ENCODE peak calls at places on chromosomes 16 and 17, in six cellular contexts. O is mesenchymal stem cell, C is H9, Q is IMR-90, K is trophoblast cell, A is H1. F is an unnamed sample. For H3K79me1, the result is how much of the 10 kb centered on the place peaks cover.

GRCh38 chr17:58391302-58391984 is 25.9 kb downstream of the RNF43 start:
- DNase-seq in O (no peak), C (no peak), Q (no peak), K (no peak), A (no peak), F (no peak)

GRCh38 chr17:43661699-43662431 is at the start of gene MEOX1:
- DNase-seq in O (no peak), C (no peak), Q (peak), K (no peak), A (no peak), F (no peak)

GRCh38 chr16:11312718-11313492 is 31.8 kb upstream of the PRM1 start:
- DNase-seq in O (peak), C (peak), Q (peak), K (peak), A (no peak), F (no peak)

GRCh38 chr17:74780443-74781238 is 4.5 kb upstream of the NAT9 start:
- DNase-seq in O (peak), C (peak), Q (no peak), K (no peak), A (no peak), F (no peak)

GRCh38 chr16:11674818-11675560 is 6.7 kb downstream of the SNN start:
- DNase-seq in O (peak), C (no peak), Q (peak), K (no peak), A (no peak), F (no peak)

GRCh38 chr17:2963332-2964027 is 99.9 kb downstream of the OR1D5 start:
- DNase-seq in O (no peak), C (peak), Q (no peak), K (no peak), A (no peak), F (no peak)

GRCh38 chr16:30658731-30659506 is 688 bp downstream of the FBRS start:
- DNase-seq in O (peak), C (no peak), Q (peak), K (peak), A (peak), F (peak)

GRCh38 chr16:29825145-29826044 is 5.1 kb downstream of the MVP start:
- DNase-seq in O (peak), C (no peak), Q (peak), K (no peak), A (no peak), F (no peak)

GRCh38 chr16:85291302-85292148 is 179.3 kb upstream of the CIBAR2 start:
- DNase-seq in O (peak), C (no peak), Q (no peak), K (no peak), A (no peak), F (peak)

GRCh38 chr16:81473561-81473960 is 29.0 kb downstream of the CMIP start:
- DNase-seq in O (no peak), C (no peak), Q (peak), K (no peak), A (no peak), F (no peak)
- H3K79me1 ChIP-seq in O (under half), C (under half), Q (half or more), K (under half), A (under half), F (under half)

DNA sequence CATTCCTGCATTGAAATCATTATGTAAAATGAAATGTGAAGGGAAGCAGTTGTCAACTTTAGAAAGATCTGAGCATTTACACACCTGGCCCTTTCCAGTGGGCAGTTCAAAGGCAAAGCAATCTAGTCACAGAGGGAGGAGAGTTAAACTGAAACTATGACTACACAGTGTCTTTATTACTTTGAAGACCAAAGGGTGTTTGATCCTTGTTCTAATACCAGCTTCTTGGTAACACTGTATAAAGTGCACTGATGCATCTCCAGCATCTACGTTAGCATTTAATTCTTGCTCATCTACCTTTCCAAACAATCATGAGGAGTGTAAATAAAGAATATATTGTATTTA is 100.3 kb upstream of the MED13 start:
- DNase-seq in O (no peak), C (no peak), Q (no peak), K (no peak), A (no peak), F (no peak)
- H2AFZ ChIP-seq in O (no peak), C (no peak), Q (no peak), K (no peak), A (no peak), F (no peak)

DNA sequence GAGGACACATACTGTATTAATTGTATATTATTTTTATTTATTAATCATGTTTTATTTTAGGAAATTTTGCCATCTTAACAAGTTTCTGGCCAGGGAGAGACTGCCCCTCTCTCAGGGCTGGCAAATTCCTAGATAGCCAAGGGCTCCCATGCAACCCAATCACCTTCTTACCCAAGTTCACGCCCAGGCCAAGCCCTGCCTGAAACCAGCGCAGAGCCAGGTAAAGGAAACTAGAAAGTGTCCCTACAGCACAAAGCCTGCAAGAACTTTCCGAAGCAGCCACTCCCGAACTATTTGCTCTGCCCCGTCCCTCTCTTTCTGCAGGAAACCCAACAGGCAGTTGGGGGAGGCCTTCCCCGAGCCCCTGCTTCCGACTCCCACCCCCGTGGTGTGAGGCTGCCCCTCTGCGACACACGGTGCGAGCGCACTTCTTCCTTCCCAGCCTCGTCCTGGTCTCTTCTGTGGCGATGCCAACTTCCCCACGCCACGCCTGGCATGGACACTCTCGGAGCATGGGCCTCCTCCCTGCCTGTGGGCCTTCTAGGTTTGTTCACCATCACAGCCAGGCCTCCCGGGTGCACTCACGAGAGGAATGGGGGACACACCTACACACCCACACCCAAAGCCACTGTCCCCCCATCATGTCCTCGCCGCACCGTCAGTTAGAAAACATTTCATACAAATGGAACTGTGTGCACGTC is 100.4 kb downstream of the ZNF778 start:
- DNase-seq in O (no peak), C (no peak), Q (no peak), K (no peak), A (no peak), F (no peak)
- H3K79me1 ChIP-seq in O (under half), C (under half), Q (half or more), K (under half), A (half or more), F (under half)

GRCh38 chr16:79159650-79160049 is 440.9 kb downstream of the MAF start:
- DNase-seq in O (no peak), C (no peak), Q (no peak), K (no peak), A (no peak), F (no peak)

GRCh38 chr16:79158337-79158736 is 442.2 kb downstream of the MAF start:
- DNase-seq in O (no peak), C (peak), Q (no peak), K (no peak), A (no peak), F (no peak)

GRCh38 chr16:79155904-79156303 is 444.6 kb downstream of the MAF start:
- DNase-seq in O (no peak), C (no peak), Q (no peak), K (no peak), A (no peak), F (no peak)

GRCh38 chr16:79154081-79154480 is 446.5 kb downstream of the MAF start:
- DNase-seq in O (no peak), C (no peak), Q (no peak), K (no peak), A (no peak), F (peak)

DNA sequence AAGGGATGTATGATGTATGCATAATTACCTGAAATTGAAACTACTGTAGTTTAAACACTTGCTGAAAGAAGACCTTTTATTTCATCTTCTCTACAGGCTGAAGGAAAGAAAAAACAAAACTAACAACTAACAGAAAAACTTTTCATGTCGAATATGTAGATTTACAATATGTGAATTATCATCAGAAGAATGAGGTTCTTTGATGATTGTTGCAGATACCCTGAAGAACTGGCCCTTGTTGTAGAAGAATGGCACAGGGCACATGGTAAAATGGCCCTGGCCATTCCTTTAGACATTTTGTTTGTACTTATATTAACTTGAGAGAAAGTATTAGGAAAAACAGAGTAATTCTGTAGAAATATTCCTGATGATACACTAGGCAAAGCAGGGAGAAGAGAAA is 443.8 kb downstream of the MAF start:
- DNase-seq in O (no peak), C (no peak), Q (no peak), K (no peak), A (no peak), F (no peak)
- H2AFZ ChIP-seq in O (no peak), C (no peak), Q (no peak), K (no peak), A (no peak), F (no peak)

GRCh38 chr16:81543571-81543970 is 99.0 kb downstream of the CMIP start:
- DNase-seq in O (no peak), C (no peak), Q (peak), K (no peak), A (no peak), F (no peak)
- H3K79me1 ChIP-seq in O (half or more), C (under half), Q (half or more), K (under half), A (half or more), F (under half)

DNA sequence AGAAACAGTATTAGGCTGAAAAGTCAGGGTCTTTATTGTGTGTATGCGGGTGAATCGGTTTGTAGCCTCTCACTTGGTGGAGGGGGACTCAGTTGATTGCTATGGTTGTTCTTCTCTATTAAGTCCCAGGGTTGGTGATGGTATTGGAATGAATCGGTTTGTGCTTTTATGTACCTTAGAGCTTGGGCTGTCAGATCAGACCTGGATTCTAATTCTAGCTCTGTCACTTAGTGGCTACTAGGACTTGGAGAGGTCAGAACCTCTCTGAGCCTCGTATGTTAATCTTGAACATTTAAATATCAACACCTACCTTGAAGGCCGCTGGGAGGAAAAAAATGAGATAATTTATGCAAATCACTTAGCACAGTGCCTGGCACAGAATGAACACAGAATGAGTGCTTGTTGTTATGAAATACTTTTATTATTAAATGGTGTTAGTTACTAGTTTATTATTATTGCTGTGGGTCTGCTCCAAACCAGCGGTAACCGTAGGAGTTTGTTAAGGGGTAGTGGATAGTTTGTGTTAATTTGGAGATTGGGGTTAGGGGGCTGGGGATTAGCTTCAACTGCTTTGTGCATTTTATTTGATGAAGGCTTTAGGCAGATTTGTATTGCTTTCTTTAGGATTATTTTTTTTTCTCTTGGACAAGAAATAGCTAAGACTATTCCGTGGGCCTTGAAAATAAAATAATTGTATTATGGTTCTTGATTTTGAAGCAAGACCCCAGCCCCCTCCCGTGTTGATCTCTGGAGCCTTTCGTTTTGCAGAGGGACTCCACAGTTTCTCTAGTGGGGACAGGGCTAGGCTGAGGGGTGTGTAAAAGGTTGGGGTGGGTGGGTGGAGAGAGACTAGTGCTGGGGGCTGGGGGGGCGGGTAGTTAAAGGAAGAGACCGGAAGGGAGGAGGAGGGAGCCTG is 3.6 kb downstream of the KDM6B start:
- DNase-seq in O (no peak), C (no peak), Q (no peak), K (no peak), A (no peak), F (no peak)
- H2AFZ ChIP-seq in O (no peak), C (no peak), Q (peak), K (no peak), A (no peak), F (peak)

GRCh38 chr16:2762711-2763110 is 10.3 kb downstream of the SRRM2 start:
- DNase-seq in O (no peak), C (no peak), Q (no peak), K (no peak), A (no peak), F (no peak)

GRCh38 chr16:2764718-2765117 is 12.3 kb downstream of the SRRM2 start:
- DNase-seq in O (no peak), C (no peak), Q (no peak), K (no peak), A (no peak), F (no peak)

GRCh38 chr16:2761886-2762583 is 9.6 kb downstream of the SRRM2 start:
- DNase-seq in O (no peak), C (no peak), Q (no peak), K (no peak), A (no peak), F (no peak)

GRCh38 chr16:2763173-2763572 is 10.7 kb downstream of the SRRM2 start:
- DNase-seq in O (no peak), C (no peak), Q (no peak), K (no peak), A (no peak), F (no peak)

DNA sequence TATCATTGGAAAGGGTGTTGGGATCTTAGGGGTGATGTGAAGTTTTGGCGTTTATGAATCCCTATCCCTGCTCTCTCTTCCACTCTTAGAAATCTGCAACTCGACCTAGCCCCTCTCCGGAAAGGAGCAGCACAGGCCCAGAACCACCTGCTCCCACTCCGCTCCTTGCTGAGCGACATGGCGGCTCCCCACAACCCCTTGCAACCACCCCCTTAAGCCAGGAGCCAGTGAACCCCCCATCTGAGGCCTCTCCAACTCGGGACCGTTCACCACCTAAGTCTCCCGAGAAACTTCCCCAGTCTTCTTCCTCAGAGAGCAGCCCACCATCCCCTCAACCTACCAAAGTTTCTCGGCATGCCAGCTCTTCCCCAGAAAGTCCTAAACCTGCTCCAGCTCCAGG is 9.0 kb downstream of the SRRM2 start:
- DNase-seq in O (no peak), C (no peak), Q (no peak), K (no peak), A (no peak), F (no peak)
- H3K79me1 ChIP-seq in O (under half), C (under half), Q (half or more), K (under half), A (under half), F (under half)

GRCh38 chr17:31486351-31487062 is 95.0 kb downstream of the RAB11FIP4 start:
- DNase-seq in O (no peak), C (no peak), Q (no peak), K (no peak), A (no peak), F (no peak)

GRCh38 chr17:31487063-31487647 is 95.7 kb downstream of the RAB11FIP4 start:
- DNase-seq in O (no peak), C (no peak), Q (no peak), K (no peak), A (no peak), F (no peak)

GRCh38 chr17:31488982-31489294 is 97.5 kb downstream of the RAB11FIP4 start:
- DNase-seq in O (no peak), C (no peak), Q (no peak), K (peak), A (no peak), F (no peak)

GRCh38 chr17:31488264-31488981 is 96.9 kb downstream of the RAB11FIP4 start:
- DNase-seq in O (no peak), C (peak), Q (no peak), K (no peak), A (no peak), F (no peak)

DNA sequence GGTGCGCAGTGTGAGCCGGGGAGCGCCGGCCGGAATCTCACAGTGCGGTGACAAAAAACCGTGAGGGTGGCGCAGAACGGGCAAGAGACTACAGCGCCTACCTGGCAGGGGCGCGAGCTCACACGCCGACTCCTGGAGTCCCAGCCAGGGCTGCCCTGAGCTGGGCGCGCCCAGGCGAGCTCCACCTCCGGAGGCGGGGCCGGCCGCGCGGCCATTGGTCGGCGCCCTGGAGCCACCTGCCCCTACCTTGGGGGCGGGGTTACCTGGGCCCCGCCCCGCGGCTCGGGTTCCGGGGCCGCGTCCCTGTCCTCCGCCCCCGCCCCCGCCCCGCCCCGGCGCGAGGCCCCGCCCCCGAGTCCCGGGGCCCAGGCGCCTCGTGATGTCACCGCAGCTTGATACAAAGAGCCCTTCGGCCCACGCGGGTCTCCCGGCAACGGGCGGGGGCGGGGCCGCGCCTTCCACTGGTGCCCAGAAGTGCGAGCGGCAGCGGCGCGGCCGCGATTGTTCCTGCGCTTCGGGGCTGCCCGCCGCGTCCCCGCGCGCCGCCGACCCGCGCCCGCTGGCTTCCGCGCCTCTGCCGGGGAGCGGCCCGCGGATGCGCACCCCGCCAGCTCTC is 96.3 kb downstream of the RAB11FIP4 start:
- DNase-seq in O (peak), C (peak), Q (peak), K (peak), A (peak), F (peak)
- H2AFZ ChIP-seq in O (peak), C (no peak), Q (peak), K (peak), A (no peak), F (peak)

DNA sequence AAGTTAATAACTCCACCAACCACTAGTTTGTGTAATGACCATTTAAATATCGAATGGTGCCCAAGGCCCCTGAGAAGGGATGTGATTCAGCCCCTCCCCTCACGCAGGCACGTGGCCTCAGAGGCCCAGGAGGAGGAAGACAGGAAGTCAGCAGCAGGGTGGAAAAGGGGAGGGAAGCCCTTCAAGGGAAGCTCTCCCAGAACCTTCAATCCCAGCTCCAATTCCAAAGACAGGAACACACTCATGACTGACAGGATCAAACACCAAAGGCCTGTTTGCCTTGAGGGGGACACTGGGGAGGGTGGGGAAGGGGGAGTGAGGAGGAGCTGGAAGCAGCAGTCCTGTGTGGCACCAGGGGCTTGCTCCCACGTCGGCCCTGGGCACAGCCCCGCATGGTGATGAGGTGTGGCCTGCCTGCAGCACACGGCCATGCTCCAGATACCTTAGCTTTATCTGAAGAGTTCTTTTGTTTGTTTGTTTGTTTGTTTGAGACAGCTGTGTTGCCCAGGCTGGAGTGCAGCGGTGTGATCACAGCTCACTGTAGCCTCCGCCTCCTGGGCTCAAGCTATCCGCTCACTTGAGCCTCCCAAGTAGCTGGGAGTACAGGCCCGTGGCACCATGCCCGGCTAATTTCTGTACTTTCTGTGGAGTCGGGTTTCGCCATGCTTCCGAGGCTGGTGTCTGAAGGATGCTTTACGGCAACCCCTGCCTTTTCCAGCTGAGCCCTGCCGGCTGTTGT is 105.0 kb downstream of the ZNF778 start:
- DNase-seq in O (peak), C (peak), Q (peak), K (peak), A (no peak), F (no peak)
- H3K79me1 ChIP-seq in O (under half), C (under half), Q (half or more), K (under half), A (under half), F (under half)

F was measured in neuronal stem cell.